ENCODE peak calls at places on chromosomes 7 and 10, in nine cellular contexts. G is ovary, C is H9, F is adrenal gland, X is neuronal stem cell, O is GM12878, Q is cardiac muscle cell, S is endodermal cell, K is body of pancreas. P is an unnamed sample. For H3K4me1, the result is how much of the 10 kb centered on the place peaks cover.

GRCh38 chr7:55019329-55019690 is 493 bp downstream of the EGFR start:
- DNase-seq in G (peak), C (no peak), F (peak), X (peak), O (no peak), Q (no peak), S (peak), K (peak), P (peak)

GRCh38 chr10:33137356-33138007 is 179.5 kb upstream of the ITGB1 start:
- DNase-seq in G (no peak), C (no peak), F (no peak), X (no peak), O (no peak), Q (no peak), S (no peak), K (no peak), P (no peak)

GRCh38 chr10:34824870-34825269 is 9.8 kb upstream of the PARD3 start:
- DNase-seq in G (no peak), C (peak), F (no peak), X (no peak), O (no peak), Q (no peak), S (peak), K (no peak), P (no peak)

GRCh38 chr7:22751341-22751740 is 24.3 kb downstream of the IL6 start:
- DNase-seq in G (no peak), C (no peak), F (no peak), X (no peak), O (no peak), Q (no peak), S (no peak), K (no peak), P (no peak)

GRCh38 chr7:15571303-15571878 is 9.6 kb upstream of the AGMO start:
- DNase-seq in G (no peak), C (no peak), F (no peak), X (no peak), O (no peak), Q (peak), S (no peak), K (no peak), P (no peak)

GRCh38 chr7:24824896-24825295 is 67.6 kb upstream of the GSDME start:
- DNase-seq in G (no peak), C (no peak), F (no peak), X (no peak), O (no peak), Q (no peak), S (no peak), K (no peak), P (no peak)

GRCh38 chr10:114767589-114768393 is 53.8 kb upstream of the FHIP2A start:
- DNase-seq in G (peak), C (peak), F (peak), X (no peak), O (no peak), Q (no peak), S (peak), K (peak), P (no peak)

GRCh38 chr10:124685251-124685650 is 58.9 kb downstream of the FAM53B start:
- DNase-seq in G (no peak), C (no peak), F (peak), X (no peak), O (no peak), Q (no peak), S (no peak), K (peak), P (no peak)

GRCh38 chr10:112751651-112752050 is 198.4 kb upstream of the TCF7L2 start:
- DNase-seq in G (no peak), C (no peak), F (no peak), X (no peak), O (no peak), Q (no peak), S (no peak), K (no peak), P (no peak)

GRCh38 chr10:70191906-70192305 is 21.6 kb upstream of the SAR1A start:
- DNase-seq in G (no peak), C (no peak), F (no peak), X (no peak), O (no peak), Q (peak), S (no peak), K (no peak), P (no peak)

DNA sequence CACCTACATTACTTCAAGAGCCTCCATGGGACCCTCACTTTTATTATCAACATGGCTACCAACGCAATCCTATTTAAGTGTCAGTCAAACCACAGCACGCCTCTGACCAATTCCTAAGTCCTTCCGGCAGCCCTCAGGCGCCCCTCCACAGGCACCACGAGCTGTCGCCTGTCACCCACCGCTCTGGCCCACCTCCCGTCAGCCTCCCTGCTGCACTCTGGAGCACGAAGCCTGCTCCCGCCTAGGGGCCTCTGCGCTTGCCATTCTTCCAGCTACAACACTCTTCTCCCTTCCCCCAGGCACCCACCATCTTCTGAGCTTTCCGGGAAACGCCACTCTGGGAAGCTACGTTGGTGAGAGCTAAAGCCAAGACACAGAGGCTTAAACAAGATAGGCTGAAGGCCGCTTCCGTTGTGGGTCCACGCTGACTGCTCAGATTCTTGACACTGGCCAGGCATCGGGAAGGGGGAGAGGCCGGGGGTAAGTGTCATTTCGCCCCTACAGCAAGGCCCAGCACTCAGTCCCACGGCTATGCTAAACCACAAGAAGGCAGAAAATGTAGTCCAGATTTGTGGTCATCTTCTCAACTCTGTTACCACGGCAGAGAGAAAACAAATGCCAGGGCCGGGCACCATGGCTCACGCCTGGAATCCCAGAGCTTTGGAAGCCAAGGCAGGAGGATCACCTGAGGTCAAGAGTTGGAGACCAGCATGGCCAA is 56.7 kb downstream of the GNA12 start:
- DNase-seq in G (no peak), C (no peak), F (no peak), X (no peak), O (no peak), Q (peak), S (no peak), K (no peak), P (no peak)
- H3K27ac ChIP-seq in G (no peak), C (no peak), F (no peak), X (no peak), O (no peak), Q (peak), S (no peak), K (no peak), P (no peak)

DNA sequence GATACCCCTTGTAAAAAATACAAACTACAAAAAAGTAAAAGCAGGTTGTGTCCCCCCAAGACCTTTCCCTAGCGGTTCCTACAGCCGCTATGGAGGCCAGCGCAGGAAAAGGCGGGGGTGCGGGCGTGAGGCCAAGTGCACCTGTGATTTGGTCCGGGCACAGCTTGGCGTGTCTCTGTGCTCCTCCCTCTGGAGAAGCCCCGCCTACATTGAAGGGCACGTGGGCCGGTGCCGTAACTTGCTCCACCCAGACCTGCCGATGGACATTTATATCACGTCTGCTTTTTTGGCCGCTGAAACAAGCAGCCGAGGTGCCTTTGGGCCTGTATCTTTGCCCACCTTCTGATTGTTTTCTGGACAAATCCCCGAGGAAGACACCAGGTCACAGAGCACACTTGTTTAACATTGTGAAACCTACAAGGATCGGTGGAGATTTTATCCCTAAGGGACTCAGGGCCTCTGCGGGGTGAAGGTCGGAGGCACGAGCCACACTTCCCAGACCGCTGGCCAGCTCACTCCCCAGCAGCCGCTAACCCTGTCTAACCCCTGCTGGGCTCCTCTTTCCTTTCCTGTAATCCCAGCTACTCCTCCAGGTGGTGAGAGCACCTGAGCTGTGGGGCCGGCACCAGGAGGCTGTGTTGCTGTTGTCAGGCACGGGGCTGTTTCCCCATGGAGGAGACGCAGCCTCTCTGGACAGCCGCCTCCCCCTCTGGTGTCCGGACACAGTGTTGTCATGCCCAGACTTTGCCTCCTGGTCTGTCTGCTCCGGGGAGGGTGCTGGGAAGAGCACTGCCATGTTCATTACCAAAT is 18.8 kb upstream of the INPP5A start:
- DNase-seq in G (peak), C (peak), F (peak), X (no peak), O (no peak), Q (no peak), S (peak), K (peak), P (no peak)
- H3K4me1 ChIP-seq in G (under half), C (under half), F (half or more), X (under half), O (under half), Q (half or more), S (under half), K (half or more), P (under half)

DNA sequence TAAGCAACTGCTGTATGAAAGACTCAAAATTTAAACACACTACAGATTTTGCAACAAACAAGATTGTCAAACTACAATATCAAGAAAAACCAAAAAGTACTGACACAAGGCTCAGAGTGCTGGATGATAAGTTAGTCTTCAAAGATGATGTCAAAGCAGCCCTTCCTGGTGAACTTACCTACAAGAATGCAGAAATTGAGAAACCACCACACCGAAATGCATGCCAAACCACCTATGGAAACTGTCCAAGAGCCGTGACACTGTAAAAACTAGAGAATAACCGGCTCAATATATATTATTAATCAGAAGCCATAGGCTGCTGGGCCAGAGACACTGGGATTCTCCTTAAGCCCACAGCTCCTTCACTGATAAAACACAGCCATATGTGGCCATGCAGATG is 25.3 kb downstream of the DENND11 start:
- DNase-seq in G (no peak), C (no peak), F (no peak), X (no peak), O (no peak), Q (peak), S (no peak), K (no peak), P (no peak)
- H3K27ac ChIP-seq in G (no peak), C (no peak), F (no peak), X (no peak), O (no peak), Q (no peak), S (no peak), K (no peak), P (no peak)

GRCh38 chr7:42924223-42924877 is 7.6 kb downstream of the PSMA2 start:
- DNase-seq in G (no peak), C (no peak), F (no peak), X (no peak), O (no peak), Q (no peak), S (no peak), K (no peak), P (no peak)

GRCh38 chr7:42925630-42926029 is 6.3 kb downstream of the PSMA2 start:
- DNase-seq in G (no peak), C (no peak), F (no peak), X (no peak), O (no peak), Q (no peak), S (no peak), K (no peak), P (no peak)

GRCh38 chr7:42929449-42929848 is 2.5 kb downstream of the PSMA2 start:
- DNase-seq in G (no peak), C (no peak), F (no peak), X (no peak), O (no peak), Q (no peak), S (no peak), K (no peak), P (no peak)

GRCh38 chr7:42928754-42929153 is 3.2 kb downstream of the PSMA2 start:
- DNase-seq in G (no peak), C (no peak), F (no peak), X (no peak), O (no peak), Q (no peak), S (no peak), K (no peak), P (no peak)

DNA sequence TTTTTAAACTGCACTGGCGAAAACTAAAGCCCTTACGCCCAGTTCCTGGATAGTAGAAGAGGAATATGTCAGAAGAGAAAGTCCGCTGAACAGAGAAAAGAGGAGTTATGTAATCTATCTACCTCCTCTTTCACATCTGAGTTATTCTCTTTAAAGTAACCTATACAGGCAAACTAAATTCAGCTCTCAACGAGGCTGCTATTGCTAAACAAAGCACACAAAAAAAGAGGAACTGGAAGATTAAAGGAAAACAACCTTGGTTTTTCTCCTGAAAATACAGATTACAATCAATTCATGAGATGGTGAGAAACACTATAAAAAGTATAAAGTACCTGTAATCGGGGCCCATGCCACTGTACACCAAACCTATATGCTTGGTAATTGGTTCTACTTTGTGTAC is 5.8 kb downstream of the PSMA2 start:
- DNase-seq in G (no peak), C (no peak), F (no peak), X (no peak), O (no peak), Q (no peak), S (no peak), K (no peak), P (no peak)
- H3K4me1 ChIP-seq in G (under half), C (under half), F (under half), X (under half), O (under half), Q (under half), S (under half), K (under half), P (under half)

P was measured in aorta.